ENCODE peak calls at places on chromosomes 7 and 10, in nine cellular contexts. C is HCT116, X is A549, F is pancreas, R is GM12865, L is ascending aorta, Q is lower leg skin, H is breast epithelium, Z is cardiac muscle cell. W is an unnamed sample.

GRCh38 chr7:28958235-28958945 is at the start of gene TRIL:
- DNase-seq in C (no peak), X (no peak), F (peak), R (no peak), L (peak), Q (peak), H (peak), Z (peak), W (no peak)

GRCh38 chr10:56596257-56596656 is 235.2 kb upstream of the ZWINT start:
- DNase-seq in C (no peak), X (no peak), F (no peak), R (no peak), L (no peak), Q (no peak), H (no peak), Z (no peak), W (no peak)

GRCh38 chr7:2201686-2202360 is 30.9 kb downstream of the MAD1L1 start:
- DNase-seq in C (no peak), X (no peak), F (peak), R (no peak), L (peak), Q (peak), H (peak), Z (no peak), W (no peak)

GRCh38 chr7:96786998-96787395 is 77.4 kb upstream of the SEM1 start:
- DNase-seq in C (no peak), X (no peak), F (no peak), R (no peak), L (no peak), Q (no peak), H (no peak), Z (no peak), W (no peak)

GRCh38 chr7:74625446-74625845 is 32.1 kb upstream of the GTF2I start:
- DNase-seq in C (no peak), X (peak), F (no peak), R (no peak), L (no peak), Q (no peak), H (no peak), Z (peak), W (no peak)

GRCh38 chr10:116849271-116850057 is at the start of gene ENO4:
- DNase-seq in C (peak), X (peak), F (peak), R (peak), L (peak), Q (peak), H (peak), Z (peak), W (peak)

GRCh38 chr10:79258894-79259293 is 88.4 kb upstream of the PPIF start:
- DNase-seq in C (no peak), X (no peak), F (no peak), R (no peak), L (no peak), Q (no peak), H (no peak), Z (no peak), W (no peak)

GRCh38 chr7:69780377-69780776 is 182.1 kb downstream of the AUTS2 start:
- DNase-seq in C (no peak), X (peak), F (no peak), R (no peak), L (no peak), Q (no peak), H (no peak), Z (peak), W (peak)

GRCh38 chr10:61901829-61902447 is 439 bp downstream of the ARID5B start:
- DNase-seq in C (no peak), X (peak), F (no peak), R (peak), L (no peak), Q (no peak), H (no peak), Z (peak), W (no peak)

GRCh38 chr10:34670101-34670500 is 145.0 kb downstream of the PARD3 start:
- DNase-seq in C (no peak), X (no peak), F (no peak), R (no peak), L (no peak), Q (no peak), H (no peak), Z (no peak), W (no peak)

GRCh38 chr7:88357794-88358533 is 51.3 kb upstream of the STEAP4 start:
- DNase-seq in C (no peak), X (peak), F (no peak), R (peak), L (no peak), Q (no peak), H (no peak), Z (peak), W (peak)

GRCh38 chr10:109247819-109248218 is 675.5 kb downstream of the XPNPEP1 start:
- DNase-seq in C (no peak), X (no peak), F (no peak), R (no peak), L (no peak), Q (no peak), H (no peak), Z (no peak), W (no peak)

GRCh38 chr10:74906631-74907030 is 80.2 kb downstream of the KAT6B start:
- DNase-seq in C (no peak), X (no peak), F (no peak), R (no peak), L (no peak), Q (no peak), H (no peak), Z (no peak), W (no peak)

GRCh38 chr7:158946771-158947170 is 90.4 kb downstream of the DYNC2I1 start:
- DNase-seq in C (no peak), X (no peak), F (no peak), R (no peak), L (no peak), Q (no peak), H (no peak), Z (no peak), W (no peak)

GRCh38 chr7:140621326-140622035 is 19.1 kb downstream of the DENND2A start:
- DNase-seq in C (no peak), X (no peak), F (no peak), R (no peak), L (no peak), Q (no peak), H (no peak), Z (no peak), W (no peak)

GRCh38 chr10:22537810-22538209 is 176.6 kb downstream of the PIP4K2A start:
- DNase-seq in C (no peak), X (no peak), F (no peak), R (no peak), L (no peak), Q (no peak), H (no peak), Z (no peak), W (no peak)

GRCh38 chr7:149220534-149220933 is 18.9 kb upstream of the ZNF212 start:
- DNase-seq in C (no peak), X (no peak), F (no peak), R (no peak), L (no peak), Q (no peak), H (no peak), Z (peak), W (no peak)

GRCh38 chr10:43965033-43965917 is 316.6 kb upstream of the ZNF32 start:
- DNase-seq in C (no peak), X (no peak), F (no peak), R (peak), L (peak), Q (peak), H (no peak), Z (peak), W (no peak)

GRCh38 chr10:70432101-70432500 is 9.4 kb downstream of the NODAL start:
- DNase-seq in C (no peak), X (no peak), F (no peak), R (no peak), L (peak), Q (no peak), H (no peak), Z (peak), W (no peak)

GRCh38 chr10:25696013-25696708 is 237.9 kb upstream of the MYO3A start:
- DNase-seq in C (no peak), X (no peak), F (no peak), R (no peak), L (no peak), Q (peak), H (no peak), Z (no peak), W (no peak)

GRCh38 chr10:133528296-133528844 is 1.2 kb downstream of the CYP2E1 start:
- DNase-seq in C (no peak), X (no peak), F (peak), R (no peak), L (no peak), Q (no peak), H (no peak), Z (peak), W (no peak)
- H3K4me3 ChIP-seq in C (no peak), X (peak), F (peak), R (no peak), L (peak), Q (no peak), H (peak), Z (no peak), W (peak)

GRCh38 chr7:22454446-22454845 is 45.5 kb downstream of the STEAP1B start:
- DNase-seq in C (no peak), X (no peak), F (no peak), R (no peak), L (no peak), Q (no peak), H (no peak), Z (no peak), W (no peak)

GRCh38 chr7:22447759-22448158 is 52.2 kb downstream of the STEAP1B start:
- DNase-seq in C (no peak), X (no peak), F (no peak), R (peak), L (no peak), Q (no peak), H (no peak), Z (no peak), W (no peak)

GRCh38 chr7:22457471-22457870 is 42.5 kb downstream of the STEAP1B start:
- DNase-seq in C (no peak), X (no peak), F (no peak), R (no peak), L (no peak), Q (no peak), H (no peak), Z (no peak), W (no peak)

GRCh38 chr7:22453159-22453558 is 46.8 kb downstream of the STEAP1B start:
- DNase-seq in C (no peak), X (no peak), F (no peak), R (no peak), L (no peak), Q (no peak), H (no peak), Z (no peak), W (no peak)

GRCh38 chr7:22452142-22452763 is 47.7 kb downstream of the STEAP1B start:
- DNase-seq in C (peak), X (peak), F (peak), R (peak), L (no peak), Q (peak), H (peak), Z (peak), W (no peak)
- TF ChIP-seq CTCF in C (peak), X (peak), F (peak), R (peak), L (no peak), Q (no peak), H (peak), Z (peak), W (peak)

DNA sequence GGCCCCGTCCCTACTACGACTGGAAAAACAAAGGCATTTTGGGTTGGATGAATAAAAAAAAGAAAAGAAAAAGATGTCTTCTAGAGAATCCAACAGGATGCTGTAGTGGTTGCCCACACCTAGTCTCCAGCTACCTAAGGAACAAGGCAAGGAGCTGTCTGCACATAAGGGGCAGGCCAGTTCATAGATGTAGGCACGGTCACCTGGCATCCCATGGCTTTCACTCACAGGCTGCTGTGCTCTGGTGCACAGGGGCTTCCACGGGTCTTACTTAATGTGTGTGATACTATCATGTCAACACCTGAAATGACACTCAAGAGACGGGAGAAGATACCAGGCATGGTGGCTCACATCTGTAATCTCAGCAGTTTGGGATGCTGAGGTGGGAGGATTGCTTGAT is 978 bp downstream of the KCTD7 start:
- DNase-seq in C (no peak), X (no peak), F (no peak), R (no peak), L (no peak), Q (no peak), H (no peak), Z (no peak), W (no peak)
- H3K4me3 ChIP-seq in C (peak), X (peak), F (peak), R (peak), L (peak), Q (no peak), H (peak), Z (peak), W (peak)

DNA sequence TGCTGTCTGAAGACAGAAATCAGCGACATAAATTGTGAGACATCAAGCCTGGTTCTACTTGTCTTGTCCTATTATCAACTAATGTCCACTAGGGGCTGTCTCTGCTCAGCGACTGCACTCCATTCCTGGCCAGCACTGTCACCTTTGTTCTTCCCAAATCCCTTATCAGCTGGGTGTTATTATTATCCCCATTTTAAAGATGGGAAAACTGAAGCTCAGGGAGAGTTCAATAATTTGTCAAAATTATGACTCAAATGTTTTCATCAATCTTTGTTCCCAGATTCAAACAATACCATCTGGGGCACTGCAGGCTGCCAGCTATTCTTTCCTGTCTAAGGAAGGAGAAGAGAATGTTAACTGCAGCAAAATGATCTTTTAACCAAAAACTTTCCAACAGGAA is 431.6 kb upstream of the NFE2L3 start:
- DNase-seq in C (no peak), X (peak), F (no peak), R (peak), L (no peak), Q (no peak), H (no peak), Z (peak), W (no peak)
- TF ChIP-seq CTCF in C (peak), X (peak), F (no peak), R (peak), L (no peak), Q (no peak), H (no peak), Z (peak), W (peak)

DNA sequence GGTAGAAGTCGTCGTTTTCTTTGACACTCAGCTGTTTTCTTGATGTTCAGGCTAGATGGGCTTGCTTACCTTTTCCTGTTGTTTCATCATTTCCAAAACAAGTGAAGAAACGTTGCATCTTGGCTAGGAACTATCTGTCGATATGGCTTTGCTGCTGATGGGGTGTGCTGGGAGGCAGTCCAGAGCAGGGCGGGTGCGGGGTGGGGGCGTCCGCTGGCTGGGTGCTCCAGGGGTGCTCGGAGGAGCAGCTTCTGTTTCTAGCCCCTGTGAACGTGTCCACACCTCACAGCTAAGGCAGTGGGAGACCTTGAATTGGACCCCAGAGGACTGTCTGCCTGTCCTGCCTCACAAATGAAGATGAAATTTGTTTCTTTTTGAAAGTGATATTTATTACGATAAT is 7.6 kb upstream of the SUN1 start:
- DNase-seq in C (no peak), X (no peak), F (peak), R (no peak), L (no peak), Q (no peak), H (no peak), Z (no peak), W (no peak)
- H3K4me3 ChIP-seq in C (no peak), X (no peak), F (no peak), R (no peak), L (no peak), Q (no peak), H (no peak), Z (no peak), W (no peak)

GRCh38 chr7:124603066-124603465 is 162.5 kb downstream of the GPR37 start:
- DNase-seq in C (no peak), X (no peak), F (no peak), R (no peak), L (no peak), Q (no peak), H (no peak), Z (no peak), W (no peak)
- TF ChIP-seq CTCF in C (no peak), X (no peak), F (no peak), R (no peak), L (no peak), Q (no peak), H (no peak), Z (no peak), W (no peak)

GRCh38 chr10:90959826-90960225 is 38.9 kb upstream of the ANKRD1 start:
- DNase-seq in C (no peak), X (no peak), F (no peak), R (no peak), L (no peak), Q (no peak), H (no peak), Z (no peak), W (no peak)
- H3K4me3 ChIP-seq in C (no peak), X (no peak), F (no peak), R (no peak), L (no peak), Q (no peak), H (no peak), Z (no peak), W (no peak)

DNA sequence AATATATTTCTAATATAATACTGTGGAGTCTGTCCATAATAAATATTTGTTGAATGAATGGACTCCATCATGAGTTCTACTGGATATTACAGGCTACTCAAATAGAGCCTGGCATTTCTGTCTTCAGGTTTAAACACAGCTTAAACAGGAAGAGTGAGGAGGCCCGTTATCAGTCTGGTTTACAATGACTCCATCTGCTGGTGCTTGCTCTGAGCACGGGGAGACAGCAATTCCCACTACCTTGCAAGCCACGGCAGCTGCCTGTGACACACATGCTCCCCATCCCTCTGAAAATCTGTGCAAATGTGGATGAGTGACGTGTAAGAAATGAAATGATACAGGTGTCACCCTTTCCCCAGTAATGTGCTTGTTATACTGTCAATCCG is 293.5 kb upstream of the IMMP2L start:
- DNase-seq in C (no peak), X (peak), F (no peak), R (no peak), L (no peak), Q (no peak), H (no peak), Z (peak), W (peak)
- TF ChIP-seq CTCF in C (no peak), X (no peak), F (no peak), R (no peak), L (no peak), Q (no peak), H (no peak), Z (peak), W (peak)

GRCh38 chr10:125155101-125155500 is 5.3 kb downstream of the CTBP2 start:
- DNase-seq in C (no peak), X (no peak), F (no peak), R (no peak), L (no peak), Q (no peak), H (peak), Z (peak), W (no peak)
- H3K4me3 ChIP-seq in C (no peak), X (no peak), F (no peak), R (no peak), L (peak), Q (no peak), H (no peak), Z (no peak), W (peak)

GRCh38 chr10:6154566-6154965 is 48.2 kb upstream of the PFKFB3 start:
- DNase-seq in C (no peak), X (no peak), F (peak), R (no peak), L (no peak), Q (no peak), H (no peak), Z (no peak), W (no peak)
- TF ChIP-seq CTCF in C (no peak), X (no peak), F (no peak), R (no peak), L (no peak), Q (no peak), H (no peak), Z (no peak), W (no peak)

W was measured in LNCaP clone FGC.